ENCODE peak calls at places on chromosomes 2 and 18, in five cellular contexts. K, G, U, B and H are unnamed samples.

GRCh38 chr2:187774551-187775071 is 220.4 kb upstream of the TFPI start:
- DNase-seq in K (no peak), G (no peak), U (peak), B (no peak), H (no peak)

GRCh38 chr2:75787532-75788132 is 76.9 kb upstream of the GCFC2 start:
- DNase-seq in K (no peak), G (no peak), U (peak), B (no peak), H (peak)

GRCh38 chr2:69086466-69086865 is 73.5 kb downstream of the ANTXR1 start:
- DNase-seq in K (no peak), G (no peak), U (peak), B (no peak), H (no peak)

GRCh38 chr2:105442721-105443120 is 43.9 kb upstream of the FHL2 start:
- DNase-seq in K (no peak), G (no peak), U (no peak), B (no peak), H (no peak)

GRCh38 chr2:43136862-43137261 is 89.5 kb downstream of the ZFP36L2 start:
- DNase-seq in K (no peak), G (peak), U (no peak), B (no peak), H (peak)

GRCh38 chr18:61435064-61435652 is 101.9 kb downstream of the CDH20 start:
- DNase-seq in K (peak), G (peak), U (no peak), B (no peak), H (no peak)

GRCh38 chr2:219513787-219514186 is 495 bp upstream of the ASIC4 start:
- DNase-seq in K (no peak), G (no peak), U (no peak), B (no peak), H (no peak)

GRCh38 chr2:46334389-46335345 is 37.5 kb downstream of the EPAS1 start:
- DNase-seq in K (no peak), G (no peak), U (peak), B (no peak), H (no peak)

GRCh38 chr2:207394203-207394741 is 135.5 kb upstream of the CREB1 start:
- DNase-seq in K (no peak), G (no peak), U (peak), B (no peak), H (no peak)

GRCh38 chr2:182360012-182360662 is 66.7 kb downstream of the PDE1A start:
- DNase-seq in K (peak), G (no peak), U (no peak), B (no peak), H (no peak)

GRCh38 chr18:45682181-45682580 is 41.8 kb upstream of the SLC14A1 start:
- DNase-seq in K (no peak), G (no peak), U (no peak), B (no peak), H (no peak)

GRCh38 chr2:163469561-163469962 is 266.2 kb downstream of the FIGN start:
- DNase-seq in K (no peak), G (no peak), U (peak), B (no peak), H (no peak)

GRCh38 chr2:217714268-217714643 is 288.5 kb downstream of the TNS1 start:
- DNase-seq in K (peak), G (no peak), U (no peak), B (peak), H (no peak)

GRCh38 chr2:226873051-226873620 is 37.3 kb downstream of the RHBDD1 start:
- DNase-seq in K (no peak), G (peak), U (peak), B (no peak), H (no peak)

GRCh38 chr2:140988597-140988996 is 1142.2 kb downstream of the LRP1B start:
- DNase-seq in K (no peak), G (no peak), U (no peak), B (no peak), H (no peak)

GRCh38 chr2:224869601-224870000 is 153.4 kb upstream of the CCDC195 start:
- DNase-seq in K (no peak), G (no peak), U (peak), B (no peak), H (no peak)

GRCh38 chr2:222713007-222713406 is 41.5 kb downstream of the MOGAT1 start:
- DNase-seq in K (no peak), G (no peak), U (peak), B (no peak), H (no peak)

GRCh38 chr18:24322594-24323136 is 75.0 kb downstream of the OSBPL1A start:
- DNase-seq in K (no peak), G (no peak), U (peak), B (no peak), H (no peak)

GRCh38 chr2:27154990-27155615 is 6.3 kb downstream of the TCF23 start:
- DNase-seq in K (no peak), G (no peak), U (no peak), B (no peak), H (no peak)

GRCh38 chr2:71992036-71992435 is 155.6 kb downstream of the CYP26B1 start:
- DNase-seq in K (no peak), G (no peak), U (no peak), B (no peak), H (no peak)

GRCh38 chr18:37395138-37395537 is 170.5 kb downstream of the CELF4 start:
- DNase-seq in K (no peak), G (no peak), U (no peak), B (no peak), H (no peak)

GRCh38 chr2:160392201-160392600 is 101.4 kb downstream of the RBMS1 start:
- DNase-seq in K (no peak), G (no peak), U (no peak), B (no peak), H (no peak)

GRCh38 chr18:2948038-2948437 is 64.9 kb downstream of the LPIN2 start:
- DNase-seq in K (peak), G (no peak), U (peak), B (no peak), H (no peak)
- TF ChIP-seq CTCF in K (no peak), G (no peak), U (peak), B (peak), H (no peak)

GRCh38 chr2:240343548-240343947 is 91.9 kb upstream of the GPC1 start:
- DNase-seq in K (no peak), G (no peak), U (no peak), B (no peak), H (no peak)
- TF ChIP-seq CTCF in K (no peak), G (no peak), U (no peak), B (no peak), H (no peak)

DNA sequence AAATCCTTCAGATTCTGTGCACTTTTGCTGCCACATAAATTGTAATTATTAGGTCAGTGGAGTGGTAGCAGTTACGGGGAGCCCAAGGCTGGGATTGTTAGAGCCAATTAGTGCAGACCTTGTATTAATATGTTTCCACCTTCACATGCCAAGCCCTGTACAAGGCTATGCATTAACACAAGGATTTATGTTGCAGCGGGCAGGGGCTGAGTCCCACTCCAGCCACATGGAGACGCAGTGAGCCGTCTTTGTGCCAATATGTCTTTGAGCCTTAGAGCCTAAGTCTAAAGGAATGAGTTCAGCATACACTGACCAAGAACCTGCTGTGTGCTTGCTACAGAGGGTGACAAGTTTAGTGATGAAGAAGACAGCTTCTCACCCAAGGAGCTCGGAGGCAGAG is 238.2 kb downstream of the TSN start:
- DNase-seq in K (no peak), G (no peak), U (no peak), B (no peak), H (no peak)
- TF ChIP-seq CTCF in K (no peak), G (no peak), U (no peak), B (no peak), H (no peak)

DNA sequence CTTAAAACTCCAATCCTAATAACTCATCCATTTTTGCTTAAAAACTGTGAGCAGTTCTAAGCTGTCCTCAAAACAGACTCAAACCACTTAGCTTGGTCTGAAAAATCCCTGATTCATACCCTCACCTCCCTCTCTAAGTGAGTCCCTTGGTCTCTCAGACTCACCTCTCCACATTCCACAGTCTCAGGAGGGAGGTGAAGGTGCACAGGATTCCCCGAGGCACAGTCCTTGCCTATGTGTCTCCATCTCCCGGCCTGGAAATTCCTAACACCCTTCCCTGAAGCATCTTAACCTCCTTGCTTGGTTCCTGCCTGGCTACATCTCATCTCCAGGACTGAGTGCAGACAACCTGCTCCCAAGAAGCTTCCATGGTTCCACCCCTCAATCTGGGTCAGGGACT is 45.0 kb downstream of the CYRIA start:
- DNase-seq in K (no peak), G (no peak), U (no peak), B (no peak), H (no peak)
- TF ChIP-seq CTCF in K (no peak), G (no peak), U (no peak), B (no peak), H (no peak)

DNA sequence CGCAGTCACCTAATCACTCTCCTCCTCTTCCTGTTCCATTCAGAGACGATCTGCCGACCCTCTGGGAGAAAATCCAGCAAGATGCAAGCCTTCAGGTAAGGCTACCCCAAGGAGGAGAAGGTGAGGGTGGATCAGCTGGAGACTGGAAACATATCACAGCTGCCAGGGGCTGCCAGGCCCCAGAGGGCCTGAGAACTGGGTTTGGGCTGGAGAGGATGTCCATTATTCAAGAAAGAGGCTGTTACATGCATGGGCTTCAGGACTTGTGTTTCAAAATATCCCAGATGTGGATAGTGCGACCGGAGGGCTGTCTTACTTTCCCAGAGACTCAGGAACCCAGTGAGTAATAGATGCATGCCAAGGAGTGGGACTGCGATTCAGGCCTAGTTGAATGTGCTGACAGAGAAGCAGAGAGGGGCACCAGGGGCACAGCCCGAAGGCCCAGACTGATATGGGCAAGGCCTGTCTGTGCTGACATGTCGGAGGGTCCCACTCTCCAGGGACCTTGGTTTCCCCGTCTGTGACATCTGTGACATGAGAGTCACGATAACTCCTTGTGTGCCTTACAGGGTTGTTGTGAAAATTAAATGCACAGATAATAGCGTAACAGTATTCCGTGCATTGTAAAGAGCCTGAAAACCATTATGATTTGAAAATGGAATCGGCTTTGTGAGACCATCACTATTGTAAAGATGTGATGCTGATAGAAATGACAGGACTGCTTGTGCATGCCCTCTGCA is 418 bp downstream of the IL1RN start:
- DNase-seq in K (no peak), G (no peak), U (no peak), B (no peak), H (no peak)
- TF ChIP-seq CTCF in K (no peak), G (no peak), U (no peak), B (no peak), H (no peak)

GRCh38 chr2:129491251-129491817 is 488.1 kb upstream of the RAB6C start:
- DNase-seq in K (no peak), G (no peak), U (no peak), B (no peak), H (no peak)
- TF ChIP-seq CTCF in K (no peak), G (no peak), U (no peak), B (no peak), H (no peak)

DNA sequence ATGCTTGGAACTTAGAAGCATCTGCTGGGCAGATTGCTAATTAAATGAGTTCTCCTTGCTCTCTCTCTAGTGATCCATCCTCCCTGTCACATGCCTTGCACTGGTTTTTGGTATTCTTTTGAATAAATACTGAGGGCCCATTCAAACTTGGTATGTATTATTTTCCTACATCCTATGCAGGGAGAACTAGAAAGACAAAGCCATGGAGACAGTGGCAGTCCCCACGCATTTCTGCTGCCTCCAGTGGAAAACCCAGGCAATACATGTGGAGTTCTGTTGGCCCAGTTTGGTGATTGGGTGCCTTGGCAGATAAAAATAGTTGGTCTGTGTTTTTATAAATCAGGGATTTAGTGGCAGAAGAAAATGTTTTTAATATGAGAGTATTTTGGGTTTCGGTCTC is 68.7 kb downstream of the DIS3L2 start:
- DNase-seq in K (no peak), G (no peak), U (no peak), B (no peak), H (no peak)
- TF ChIP-seq CTCF in K (peak), G (no peak), U (peak), B (peak), H (no peak)

GRCh38 chr2:202056611-202057010 is 16.4 kb upstream of the KIAA2012 start:
- DNase-seq in K (peak), G (no peak), U (no peak), B (no peak), H (no peak)

GRCh38 chr2:202064206-202064880 is 8.7 kb upstream of the KIAA2012 start:
- DNase-seq in K (no peak), G (peak), U (peak), B (no peak), H (no peak)

GRCh38 chr2:202061695-202062094 is 11.4 kb upstream of the KIAA2012 start:
- DNase-seq in K (no peak), G (no peak), U (no peak), B (no peak), H (no peak)

GRCh38 chr2:202064881-202065230 is 8.2 kb upstream of the KIAA2012 start:
- DNase-seq in K (no peak), G (no peak), U (no peak), B (no peak), H (no peak)

DNA sequence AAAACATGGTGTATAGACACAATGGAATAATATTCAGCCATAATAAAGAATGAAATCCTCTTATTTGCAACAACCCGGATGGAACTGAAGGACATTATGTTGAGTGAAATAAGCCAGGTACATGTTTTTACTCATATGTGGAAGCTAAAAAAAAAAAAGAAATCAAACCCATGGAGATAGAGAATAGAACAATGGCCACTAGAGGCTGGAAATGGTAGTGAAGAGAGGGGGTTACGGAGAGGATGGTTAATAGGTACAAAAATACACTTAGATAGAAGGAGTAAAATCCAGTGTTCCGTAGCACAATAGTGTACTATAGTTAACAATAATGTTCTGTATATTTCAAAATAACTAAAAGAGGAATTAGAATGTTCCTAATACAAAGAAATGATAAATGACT is 12.8 kb upstream of the KIAA2012 start:
- DNase-seq in K (no peak), G (no peak), U (no peak), B (no peak), H (no peak)
- TF ChIP-seq CTCF in K (peak), G (peak), U (peak), B (peak), H (no peak)

DNA sequence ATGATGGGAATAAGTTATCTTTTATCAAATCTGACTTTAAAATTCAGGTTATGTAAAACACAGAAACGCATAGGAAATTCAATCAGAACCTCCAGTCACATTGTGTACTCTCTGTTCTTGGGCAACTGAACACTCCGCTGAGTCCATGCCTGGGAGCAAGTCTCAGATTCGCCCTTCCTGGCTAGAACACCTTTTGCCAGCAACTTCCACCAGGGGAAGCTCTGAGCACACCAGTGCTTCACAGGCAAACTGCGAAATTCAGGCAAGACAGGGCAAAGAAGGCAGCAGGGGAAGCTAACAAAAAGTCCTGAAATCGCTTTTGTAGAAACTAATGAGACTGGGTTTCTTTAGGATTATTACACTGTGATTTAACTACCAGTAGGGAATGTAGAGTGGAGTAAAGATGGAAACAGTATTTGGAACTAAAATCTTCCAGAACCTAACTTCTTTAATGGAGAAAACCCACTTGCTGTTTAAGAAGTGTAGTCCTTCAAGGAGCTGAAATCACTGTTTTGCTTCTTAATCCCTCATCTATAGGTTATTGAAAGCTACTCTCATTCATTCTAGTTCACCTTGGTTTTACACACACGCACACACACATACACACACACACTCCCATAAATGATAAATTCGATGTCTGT is 214.3 kb downstream of the TMEM182 start:
- DNase-seq in K (peak), G (peak), U (peak), B (no peak), H (no peak)
- TF ChIP-seq CTCF in K (peak), G (peak), U (peak), B (peak), H (peak)